ENCODE peak calls at places on chromosomes 5 and 9, in nine cellular contexts. S is AML-193; I is T-helper 1 cell; U is NCI-H1694 treated with DMSO at 0.1 percent for 48 hours; V is activated T-helper 1 cell treated with Interleukin-2 at 50 U/mL for 16 hours; T is activated gamma-delta T cell treated with anti-CD3 and anti-CD28 coated beads, Interleukin-2, amount 50 U/mL, for 16 hours; O is Right ventricle myocardium superior; N is left ventricle myocardium superior; W is WTC11. R is an unnamed sample.

GRCh38 chr9:37972346-37972745 is 68.4 kb upstream of the SLC25A51 start:
- DNase-seq in S (no peak), I (no peak), U (no peak), V (no peak), T (no peak), O (no peak), N (no peak), W (no peak), R (no peak)

GRCh38 chr9:2257530-2257929 is 242.4 kb downstream of the SMARCA2 start:
- DNase-seq in S (no peak), I (no peak), U (no peak), V (no peak), T (no peak), O (no peak), N (no peak), W (no peak), R (no peak)

GRCh38 chr9:104743377-104743985 is 4.0 kb upstream of the NIPSNAP3A start:
- DNase-seq in S (peak; percentile 75), I (no peak), U (peak; percentile 54), V (no peak), T (no peak), O (no peak), N (no peak), W (no peak), R (no peak)

GRCh38 chr5:125981016-125981415 is 442.2 kb upstream of the GRAMD2B start:
- DNase-seq in S (no peak), I (no peak), U (no peak), V (no peak), T (no peak), O (peak; percentile 63), N (peak; percentile 64), W (no peak), R (no peak)

GRCh38 chr5:165805756-165806155 is 2300.3 kb downstream of the MAT2B start:
- DNase-seq in S (no peak), I (no peak), U (no peak), V (no peak), T (no peak), O (no peak), N (no peak), W (peak; percentile 17), R (no peak)

GRCh38 chr5:136701191-136701590 is 335.8 kb upstream of the TRPC7 start:
- DNase-seq in S (no peak), I (no peak), U (no peak), V (no peak), T (no peak), O (no peak), N (no peak), W (no peak), R (no peak)

GRCh38 chr5:179343021-179343781 is 2.1 kb downstream of the ADAMTS2 start:
- DNase-seq in S (no peak), I (no peak), U (no peak), V (no peak), T (no peak), O (no peak), N (no peak), W (peak; percentile 33), R (no peak)

GRCh38 chr9:123946257-123946855 is 16.4 kb upstream of the DENND1A start:
- DNase-seq in S (no peak), I (no peak), U (no peak), V (no peak), T (no peak), O (no peak), N (no peak), W (no peak), R (no peak)

GRCh38 chr9:114724741-114725140 is 42.7 kb upstream of the TEX48 start:
- DNase-seq in S (no peak), I (no peak), U (no peak), V (no peak), T (no peak), O (no peak), N (no peak), W (no peak), R (no peak)

GRCh38 chr5:81122271-81122670 is 110.9 kb upstream of the CKMT2 start:
- DNase-seq in S (no peak), I (no peak), U (no peak), V (no peak), T (no peak), O (no peak), N (no peak), W (no peak), R (no peak)

GRCh38 chr9:35923927-35924763 is 14.9 kb downstream of the SPAAR start:
- DNase-seq in S (no peak), I (no peak), U (no peak), V (no peak), T (no peak), O (no peak), N (no peak), W (no peak), R (no peak)

GRCh38 chr5:106521701-106522100 is 1149.0 kb downstream of the EFNA5 start:
- DNase-seq in S (no peak), I (no peak), U (no peak), V (no peak), T (no peak), O (no peak), N (peak; percentile 29), W (no peak), R (no peak)

GRCh38 chr5:10288600-10289213 is 19.0 kb downstream of the CMBL start:
- DNase-seq in S (no peak), I (peak; percentile 14), U (peak; percentile 94), V (peak; percentile 8), T (peak; percentile 14), O (peak; percentile 85), N (peak; percentile 89), W (no peak), R (no peak)

GRCh38 chr9:130794923-130795495 is 40.0 kb upstream of the ABL1 start:
- DNase-seq in S (no peak), I (no peak), U (no peak), V (no peak), T (no peak), O (no peak), N (no peak), W (no peak), R (no peak)

GRCh38 chr9:129496187-129497063 is 124.5 kb downstream of the C9orf50 start:
- DNase-seq in S (peak; percentile 11), I (peak; percentile 62), U (peak; percentile 83), V (peak; percentile 67), T (peak; percentile 78), O (peak; percentile 99), N (peak; percentile 98), W (peak; percentile 94), R (peak; percentile 33)

GRCh38 chr9:98702835-98703385 is 5.8 kb downstream of the GABBR2 start:
- DNase-seq in S (no peak), I (no peak), U (no peak), V (no peak), T (no peak), O (no peak), N (no peak), W (no peak), R (no peak)

GRCh38 chr5:121251954-121252353 is 599.7 kb upstream of the FTMT start:
- DNase-seq in S (no peak), I (no peak), U (no peak), V (no peak), T (no peak), O (no peak), N (no peak), W (no peak), R (no peak)

GRCh38 chr5:127112347-127112864 is 39.1 kb upstream of the C5orf63 start:
- DNase-seq in S (no peak), I (no peak), U (no peak), V (no peak), T (no peak), O (no peak), N (no peak), W (no peak), R (no peak)

GRCh38 chr5:86118542-86118941 is 499.2 kb upstream of the COX7C start:
- DNase-seq in S (no peak), I (no peak), U (no peak), V (no peak), T (no peak), O (no peak), N (no peak), W (no peak), R (no peak)

GRCh38 chr9:138022121-138022741 is 144.6 kb downstream of the CACNA1B start:
- DNase-seq in S (no peak), I (no peak), U (peak; percentile 27), V (no peak), T (no peak), O (peak; percentile 38), N (no peak), W (peak; percentile 79), R (no peak)

GRCh38 chr5:95327211-95327610 is 42.3 kb upstream of the MCTP1 start:
- DNase-seq in S (no peak), I (no peak), U (no peak), V (no peak), T (no peak), O (no peak), N (no peak), W (no peak), R (no peak)

GRCh38 chr9:133151041-133151440 is 12.7 kb downstream of the GBGT1 start:
- DNase-seq in S (no peak), I (no peak), U (no peak), V (no peak), T (no peak), O (no peak), N (no peak), W (no peak), R (no peak)